ENCODE peak calls at places on chromosomes 1 and 21, in ten cellular contexts. R, L, P, E, O, H, Q, W, N and Z are unnamed samples.

GRCh38 chr1:29708381-29708780 is 472.1 kb downstream of the PTPRU start:
- DNase-seq in R (no peak), L (no peak), P (no peak), E (no peak), O (peak), H (no peak), Q (no peak), W (no peak), N (no peak), Z (no peak)

GRCh38 chr1:51294566-51295184 is 35.7 kb downstream of the TTC39A start:
- DNase-seq in R (no peak), L (no peak), P (no peak), E (no peak), O (no peak), H (no peak), Q (no peak), W (peak), N (no peak), Z (no peak)

GRCh38 chr1:33852711-33853110 is 11.2 kb upstream of the HMGB4 start:
- DNase-seq in R (no peak), L (no peak), P (no peak), E (no peak), O (peak), H (no peak), Q (no peak), W (no peak), N (no peak), Z (no peak)

GRCh38 chr1:108199231-108199657 is 899 bp downstream of the SLC25A24 start:
- DNase-seq in R (peak), L (peak), P (no peak), E (no peak), O (peak), H (peak), Q (no peak), W (no peak), N (no peak), Z (peak)

GRCh38 chr1:114033961-114034360 is 54.7 kb downstream of the OLFML3 start:
- DNase-seq in R (no peak), L (no peak), P (no peak), E (no peak), O (no peak), H (no peak), Q (no peak), W (no peak), N (no peak), Z (no peak)

GRCh38 chr1:160061376-160062100 is 8.4 kb downstream of the KCNJ10 start:
- DNase-seq in R (no peak), L (no peak), P (no peak), E (no peak), O (no peak), H (no peak), Q (peak), W (no peak), N (no peak), Z (no peak)

GRCh38 chr1:47175227-47175934 is 14.5 kb downstream of the PDZK1IP1 start:
- DNase-seq in R (peak), L (peak), P (no peak), E (peak), O (peak), H (peak), Q (peak), W (peak), N (peak), Z (peak)

GRCh38 chr1:167706363-167706762 is 15.4 kb upstream of the MPZL1 start:
- DNase-seq in R (no peak), L (no peak), P (no peak), E (no peak), O (no peak), H (no peak), Q (no peak), W (no peak), N (no peak), Z (no peak)

GRCh38 chr21:43894206-43894577 is 29.2 kb downstream of the AGPAT3 start:
- DNase-seq in R (no peak), L (no peak), P (no peak), E (no peak), O (no peak), H (no peak), Q (no peak), W (no peak), N (no peak), Z (no peak)

GRCh38 chr1:205660361-205660760 is 19.9 kb downstream of the SLC45A3 start:
- DNase-seq in R (no peak), L (no peak), P (no peak), E (no peak), O (no peak), H (no peak), Q (no peak), W (no peak), N (no peak), Z (no peak)

GRCh38 chr1:150995896-150996295 is 10.8 kb downstream of the MINDY1 start:
- DNase-seq in R (peak), L (peak), P (no peak), E (no peak), O (no peak), H (peak), Q (peak), W (no peak), N (no peak), Z (peak)

GRCh38 chr1:36397083-36397377 is 678 bp downstream of the LSM10 start:
- DNase-seq in R (no peak), L (no peak), P (no peak), E (no peak), O (no peak), H (peak), Q (no peak), W (no peak), N (no peak), Z (no peak)

GRCh38 chr1:7549277-7549676 is 221.8 kb upstream of the VAMP3 start:
- DNase-seq in R (no peak), L (peak), P (no peak), E (no peak), O (peak), H (peak), Q (no peak), W (no peak), N (no peak), Z (peak)

GRCh38 chr1:200039849-200040479 is 12.5 kb downstream of the NR5A2 start:
- DNase-seq in R (no peak), L (no peak), P (no peak), E (no peak), O (no peak), H (no peak), Q (no peak), W (no peak), N (no peak), Z (no peak)

GRCh38 chr1:181159451-181160151 is 71.1 kb downstream of the IER5 start:
- DNase-seq in R (no peak), L (no peak), P (no peak), E (no peak), O (peak), H (peak), Q (no peak), W (no peak), N (peak), Z (peak)

GRCh38 chr1:246705368-246705767 is 18.8 kb upstream of the SCCPDH start:
- DNase-seq in R (no peak), L (no peak), P (no peak), E (no peak), O (peak), H (no peak), Q (no peak), W (no peak), N (no peak), Z (no peak)

GRCh38 chr1:226654046-226654445 is 85.0 kb downstream of the ITPKB start:
- DNase-seq in R (no peak), L (peak), P (peak), E (peak), O (no peak), H (peak), Q (peak), W (no peak), N (no peak), Z (peak)

GRCh38 chr1:23177438-23178380 is 9.1 kb upstream of the LUZP1 start:
- DNase-seq in R (peak), L (peak), P (peak), E (peak), O (peak), H (peak), Q (peak), W (peak), N (no peak), Z (peak)

GRCh38 chr1:31670583-31670944 is 25.9 kb upstream of the PEF1 start:
- DNase-seq in R (no peak), L (no peak), P (no peak), E (no peak), O (no peak), H (no peak), Q (no peak), W (no peak), N (no peak), Z (no peak)

GRCh38 chr1:64019818-64020217 is 183.6 kb upstream of the UBE2U start:
- DNase-seq in R (peak), L (peak), P (no peak), E (no peak), O (peak), H (peak), Q (peak), W (no peak), N (no peak), Z (peak)

GRCh38 chr1:193558491-193559028 is 372.1 kb upstream of the B3GALT2 start:
- DNase-seq in R (peak), L (no peak), P (no peak), E (no peak), O (peak), H (peak), Q (no peak), W (no peak), N (no peak), Z (no peak)

GRCh38 chr1:82388679-82389078 is 587.9 kb downstream of the ADGRL2 start:
- DNase-seq in R (no peak), L (peak), P (no peak), E (no peak), O (no peak), H (no peak), Q (peak), W (peak), N (no peak), Z (no peak)

GRCh38 chr1:233005703-233006102 is 55.3 kb downstream of the NTPCR start:
- DNase-seq in R (no peak), L (no peak), P (no peak), E (no peak), O (peak), H (no peak), Q (no peak), W (no peak), N (no peak), Z (no peak)

GRCh38 chr1:197781998-197782718 is 6.9 kb upstream of the DENND1B start:
- DNase-seq in R (no peak), L (no peak), P (no peak), E (no peak), O (peak), H (no peak), Q (no peak), W (no peak), N (no peak), Z (no peak)

GRCh38 chr1:225738763-225739162 is 38.9 kb upstream of the SRP9 start:
- DNase-seq in R (no peak), L (no peak), P (no peak), E (no peak), O (no peak), H (no peak), Q (no peak), W (no peak), N (no peak), Z (no peak)

GRCh38 chr1:159944623-159945455 is 574 bp downstream of the IGSF9 start:
- DNase-seq in R (no peak), L (no peak), P (no peak), E (peak), O (no peak), H (no peak), Q (no peak), W (no peak), N (no peak), Z (no peak)

GRCh38 chr1:236718328-236718727 is 32.0 kb downstream of the ACTN2 start:
- DNase-seq in R (no peak), L (no peak), P (no peak), E (no peak), O (no peak), H (no peak), Q (no peak), W (no peak), N (no peak), Z (no peak)

GRCh38 chr1:203645996-203646395 is 19.4 kb downstream of the ATP2B4 start:
- DNase-seq in R (no peak), L (no peak), P (no peak), E (no peak), O (no peak), H (no peak), Q (no peak), W (no peak), N (no peak), Z (no peak)

GRCh38 chr1:91578320-91579109 is 77.9 kb downstream of the CDC7 start:
- DNase-seq in R (no peak), L (peak), P (no peak), E (no peak), O (peak), H (no peak), Q (no peak), W (no peak), N (no peak), Z (no peak)

GRCh38 chr1:2587071-2587859 is 688 bp downstream of the PRXL2B start:
- DNase-seq in R (peak), L (no peak), P (peak), E (peak), O (no peak), H (peak), Q (peak), W (no peak), N (no peak), Z (peak)

GRCh38 chr1:108661030-108661609 is at the start of gene HENMT1:
- DNase-seq in R (peak), L (peak), P (peak), E (peak), O (peak), H (peak), Q (peak), W (peak), N (peak), Z (peak)

GRCh38 chr21:44749116-44749758 is 37.9 kb upstream of the TSPEAR start:
- DNase-seq in R (no peak), L (no peak), P (no peak), E (peak), O (no peak), H (no peak), Q (no peak), W (no peak), N (no peak), Z (no peak)

GRCh38 chr1:238492271-238492670 is 601.5 kb upstream of the ZP4 start:
- DNase-seq in R (no peak), L (no peak), P (no peak), E (no peak), O (no peak), H (no peak), Q (no peak), W (no peak), N (no peak), Z (no peak)

GRCh38 chr1:15830284-15830657 is 17.2 kb upstream of the SPEN start:
- DNase-seq in R (no peak), L (no peak), P (no peak), E (no peak), O (no peak), H (no peak), Q (no peak), W (no peak), N (no peak), Z (no peak)

GRCh38 chr1:153001382-153001781 is at the start of gene SPRR3:
- DNase-seq in R (no peak), L (no peak), P (no peak), E (no peak), O (no peak), H (no peak), Q (no peak), W (no peak), N (no peak), Z (no peak)

GRCh38 chr1:59177756-59178155 is 119.1 kb upstream of the FGGY start:
- DNase-seq in R (no peak), L (no peak), P (no peak), E (no peak), O (no peak), H (no peak), Q (no peak), W (no peak), N (no peak), Z (no peak)

GRCh38 chr1:78334952-78335351 is 155.8 kb upstream of the PTGFR start:
- DNase-seq in R (no peak), L (no peak), P (no peak), E (no peak), O (no peak), H (no peak), Q (no peak), W (no peak), N (no peak), Z (no peak)

DNA sequence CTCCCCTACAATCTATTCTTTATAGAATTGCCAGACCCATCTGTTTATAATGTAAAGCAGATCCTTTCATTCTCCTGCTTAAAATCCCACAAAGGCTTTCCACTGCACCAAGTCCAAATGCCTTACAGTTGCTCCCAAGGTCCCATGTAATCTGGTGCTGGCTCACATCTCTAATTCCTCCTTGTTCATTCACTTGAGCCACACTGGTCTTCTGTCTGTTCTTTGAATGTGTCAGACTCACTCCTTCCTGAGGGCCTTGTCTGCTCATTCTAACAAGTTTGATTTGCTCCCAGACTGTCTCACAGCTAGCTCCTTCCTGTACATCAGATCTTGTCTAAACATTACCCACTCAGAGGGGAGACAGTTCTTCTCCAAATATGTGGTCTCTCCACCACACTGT is 38.9 kb downstream of the ALG14 start:
- DNase-seq in R (no peak), L (no peak), P (no peak), E (no peak), O (no peak), H (no peak), Q (no peak), W (no peak), N (no peak), Z (no peak)
- TF ChIP-seq CTCF in R (no peak), L (no peak), P (no peak), E (no peak), O (no peak), H (no peak), Q (no peak), W (no peak), N (no peak), Z (no peak)

GRCh38 chr1:182269097-182269496 is 122.5 kb downstream of the GLUL start:
- DNase-seq in R (no peak), L (no peak), P (no peak), E (no peak), O (no peak), H (no peak), Q (no peak), W (no peak), N (no peak), Z (no peak)
- TF ChIP-seq CTCF in R (no peak), L (no peak), P (no peak), E (no peak), O (no peak), H (no peak), Q (no peak), W (no peak), N (no peak), Z (no peak)

DNA sequence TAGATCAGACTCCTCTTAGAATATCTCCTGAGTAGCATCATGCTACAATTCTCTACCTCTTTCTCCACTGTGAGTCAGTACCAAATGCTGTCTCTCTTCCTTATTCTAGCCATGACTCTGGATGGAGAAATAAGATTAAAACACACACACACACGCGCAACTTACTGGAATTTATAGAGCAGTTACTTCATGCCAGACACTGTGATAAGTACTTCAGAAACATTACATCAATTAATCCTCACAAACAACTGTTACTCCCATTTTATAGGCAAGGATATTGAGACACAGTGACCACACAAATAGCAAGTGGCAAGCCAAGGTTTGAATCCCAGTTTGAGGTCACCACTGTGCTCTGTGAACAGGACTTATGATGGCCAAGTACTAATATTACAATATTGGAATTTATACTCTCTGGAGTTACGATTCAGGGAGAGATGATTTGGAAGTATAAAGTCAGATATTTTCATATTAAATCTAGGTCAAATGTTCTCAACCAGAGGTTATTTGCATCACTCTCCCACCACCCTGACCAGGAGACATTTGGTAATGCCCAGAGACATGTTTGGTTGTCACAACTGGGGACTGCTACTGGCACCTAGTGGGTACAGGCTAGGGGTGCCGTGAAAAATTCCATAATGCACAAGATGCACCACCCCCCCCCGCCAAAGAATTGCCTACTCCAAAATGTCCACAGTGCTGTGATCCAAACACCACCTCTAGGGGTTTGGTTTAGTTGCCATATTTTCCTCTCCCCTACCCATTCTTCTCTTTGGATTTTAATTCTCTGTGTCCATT is 221.6 kb downstream of the LTN1 start:
- DNase-seq in R (no peak), L (peak), P (no peak), E (no peak), O (peak), H (no peak), Q (no peak), W (no peak), N (no peak), Z (no peak)
- TF ChIP-seq CTCF in R (no peak), L (no peak), P (no peak), E (no peak), O (no peak), H (no peak), Q (no peak), W (no peak), N (no peak), Z (no peak)

GRCh38 chr21:34892196-34892595 is 156.9 kb downstream of the RUNX1 start:
- DNase-seq in R (no peak), L (no peak), P (no peak), E (no peak), O (no peak), H (no peak), Q (no peak), W (no peak), N (no peak), Z (no peak)

GRCh38 chr21:34889537-34890257 is 159.4 kb downstream of the RUNX1 start:
- DNase-seq in R (peak), L (peak), P (peak), E (peak), O (peak), H (peak), Q (peak), W (peak), N (peak), Z (peak)

GRCh38 chr21:34890258-34890723 is 158.8 kb downstream of the RUNX1 start:
- DNase-seq in R (no peak), L (no peak), P (no peak), E (no peak), O (no peak), H (no peak), Q (no peak), W (no peak), N (no peak), Z (no peak)

GRCh38 chr21:34891610-34891943 is 157.5 kb downstream of the RUNX1 start:
- DNase-seq in R (no peak), L (no peak), P (no peak), E (no peak), O (no peak), H (no peak), Q (no peak), W (no peak), N (no peak), Z (no peak)

DNA sequence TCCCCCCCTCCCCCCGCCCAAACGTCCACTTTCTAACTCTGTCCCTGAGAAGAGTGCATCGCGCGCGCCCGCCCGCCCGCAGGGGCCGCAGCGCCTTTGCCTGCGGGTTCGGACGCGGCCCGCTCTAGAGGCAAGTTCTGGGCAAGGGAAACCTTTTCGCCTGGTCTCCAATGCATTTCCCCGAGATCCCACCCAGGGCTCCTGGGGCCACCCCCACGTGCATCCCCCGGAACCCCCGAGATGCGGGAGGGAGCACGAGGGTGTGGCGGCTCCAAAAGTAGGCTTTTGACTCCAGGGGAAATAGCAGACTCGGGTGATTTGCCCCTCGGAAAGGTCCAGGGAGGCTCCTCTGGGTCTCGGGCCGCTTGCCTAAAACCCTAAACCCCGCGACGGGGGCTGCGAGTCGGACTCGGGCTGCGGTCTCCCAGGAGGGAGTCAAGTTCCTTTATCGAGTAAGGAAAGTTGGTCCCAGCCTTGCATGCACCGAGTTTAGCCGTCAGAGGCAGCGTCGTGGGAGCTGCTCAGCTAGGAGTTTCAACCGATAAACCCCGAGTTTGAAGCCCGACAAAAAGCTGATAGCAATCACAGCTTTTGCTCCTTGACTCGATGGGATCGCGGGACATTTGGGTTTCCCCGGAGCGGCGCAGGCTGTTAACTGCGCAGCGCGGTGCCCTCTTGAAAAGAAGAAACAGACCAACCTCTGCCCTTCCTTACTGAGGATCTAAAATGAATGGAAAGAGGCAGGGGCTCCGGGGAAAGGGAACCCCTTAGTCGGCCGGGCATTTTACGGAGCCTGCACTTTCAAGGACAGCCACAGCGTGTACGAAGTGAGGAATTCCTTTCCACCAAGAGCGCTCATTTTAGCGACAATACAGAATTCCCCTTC is 158.1 kb downstream of the RUNX1 start:
- DNase-seq in R (no peak), L (peak), P (peak), E (peak), O (no peak), H (no peak), Q (peak), W (peak), N (no peak), Z (no peak)
- TF ChIP-seq CTCF in R (no peak), L (peak), P (no peak), E (no peak), O (no peak), H (no peak), Q (peak), W (no peak), N (no peak), Z (no peak)

GRCh38 chr1:19418503-19418971 is 66.8 kb downstream of the CAPZB start:
- DNase-seq in R (no peak), L (no peak), P (no peak), E (no peak), O (peak), H (no peak), Q (no peak), W (no peak), N (no peak), Z (no peak)
- TF ChIP-seq CTCF in R (no peak), L (no peak), P (no peak), E (no peak), O (no peak), H (no peak), Q (no peak), W (no peak), N (no peak), Z (no peak)